ENCODE peak calls at places on chromosomes 12 and 14, in seven cellular contexts. U, E, X, F, R, N and S are unnamed samples.

GRCh38 chr12:2475984-2476383 is 318.8 kb upstream of the FKBP4 start:
- DNase-seq in U (no peak), E (no peak), X (no peak), F (no peak), R (no peak), N (no peak), S (no peak)

GRCh38 chr12:72368719-72369505 is 96.7 kb downstream of the TRHDE start:
- DNase-seq in U (no peak), E (no peak), X (no peak), F (no peak), R (no peak), N (no peak), S (no peak)

GRCh38 chr14:105313381-105314286 is 914 bp upstream of the PACS2 start:
- DNase-seq in U (peak; percentile 27), E (peak; percentile 35), X (no peak), F (peak; percentile 32), R (peak; percentile 52), N (peak; percentile 43), S (no peak)

GRCh38 chr14:34592623-34593022 is 37.3 kb downstream of the SNX6 start:
- DNase-seq in U (no peak), E (no peak), X (no peak), F (no peak), R (no peak), N (no peak), S (no peak)

GRCh38 chr12:2244013-2244861 is 191.4 kb downstream of the CACNA1C start:
- DNase-seq in U (no peak), E (peak; percentile 34), X (no peak), F (no peak), R (no peak), N (no peak), S (no peak)

GRCh38 chr12:89768586-89769482 is 60.2 kb upstream of the ATP2B1 start:
- DNase-seq in U (peak; percentile 39), E (peak; percentile 25), X (peak; percentile 50), F (no peak), R (no peak), N (no peak), S (no peak)

GRCh38 chr12:90323217-90323616 is 614.6 kb upstream of the ATP2B1 start:
- DNase-seq in U (no peak), E (no peak), X (no peak), F (no peak), R (no peak), N (no peak), S (no peak)

GRCh38 chr12:130163461-130164215 is 1.4 kb downstream of the FZD10 start:
- DNase-seq in U (no peak), E (no peak), X (peak; percentile 3), F (no peak), R (no peak), N (peak; percentile 20), S (no peak)

GRCh38 chr12:16076553-16076952 is 165.4 kb downstream of the DERA start:
- DNase-seq in U (no peak), E (no peak), X (no peak), F (no peak), R (no peak), N (no peak), S (peak; percentile 28)

GRCh38 chr14:74918380-74918779 is 4.7 kb downstream of the RPS6KL1 start:
- DNase-seq in U (no peak), E (no peak), X (no peak), F (no peak), R (no peak), N (no peak), S (no peak)

GRCh38 chr12:3542911-3543310 is 51.9 kb downstream of the PRMT8 start:
- DNase-seq in U (no peak), E (no peak), X (no peak), F (no peak), R (no peak), N (no peak), S (no peak)

GRCh38 chr14:64826333-64826732 is 53.4 kb downstream of the SPTB start:
- DNase-seq in U (no peak), E (no peak), X (no peak), F (no peak), R (no peak), N (no peak), S (no peak)

GRCh38 chr12:77315407-77315806 is 250.0 kb upstream of the E2F7 start:
- DNase-seq in U (no peak), E (no peak), X (no peak), F (no peak), R (no peak), N (no peak), S (no peak)

GRCh38 chr12:68919581-68920239 is 13.3 kb downstream of the CPM start:
- DNase-seq in U (no peak), E (no peak), X (no peak), F (no peak), R (no peak), N (no peak), S (no peak)

GRCh38 chr14:90453401-90453951 is 56.6 kb downstream of the CALM1 start:
- DNase-seq in U (peak; percentile 31), E (no peak), X (no peak), F (no peak), R (no peak), N (peak; percentile 35), S (no peak)

GRCh38 chr14:91879196-91879595 is 11.9 kb upstream of the TC2N start:
- DNase-seq in U (no peak), E (no peak), X (no peak), F (no peak), R (no peak), N (no peak), S (no peak)

GRCh38 chr14:67411820-67412421 is at the start of gene PLEK2:
- DNase-seq in U (no peak), E (peak; percentile 90), X (peak; percentile 74), F (peak; percentile 38), R (no peak), N (peak; percentile 80), S (no peak)

GRCh38 chr14:23578560-23579310 is at the start of gene JPH4:
- DNase-seq in U (no peak), E (no peak), X (no peak), F (no peak), R (no peak), N (peak; percentile 9), S (no peak)

GRCh38 chr14:23579311-23579630 is 681 bp upstream of the JPH4 start:
- DNase-seq in U (no peak), E (no peak), X (no peak), F (no peak), R (no peak), N (peak; percentile 11), S (no peak)

GRCh38 chr14:23579739-23580138 is 1.1 kb upstream of the JPH4 start:
- DNase-seq in U (no peak), E (no peak), X (no peak), F (no peak), R (no peak), N (no peak), S (no peak)

GRCh38 chr14:23577004-23577681 is 1.4 kb downstream of the JPH4 start:
- DNase-seq in U (no peak), E (no peak), X (no peak), F (no peak), R (no peak), N (peak; percentile 44), S (no peak)

DNA sequence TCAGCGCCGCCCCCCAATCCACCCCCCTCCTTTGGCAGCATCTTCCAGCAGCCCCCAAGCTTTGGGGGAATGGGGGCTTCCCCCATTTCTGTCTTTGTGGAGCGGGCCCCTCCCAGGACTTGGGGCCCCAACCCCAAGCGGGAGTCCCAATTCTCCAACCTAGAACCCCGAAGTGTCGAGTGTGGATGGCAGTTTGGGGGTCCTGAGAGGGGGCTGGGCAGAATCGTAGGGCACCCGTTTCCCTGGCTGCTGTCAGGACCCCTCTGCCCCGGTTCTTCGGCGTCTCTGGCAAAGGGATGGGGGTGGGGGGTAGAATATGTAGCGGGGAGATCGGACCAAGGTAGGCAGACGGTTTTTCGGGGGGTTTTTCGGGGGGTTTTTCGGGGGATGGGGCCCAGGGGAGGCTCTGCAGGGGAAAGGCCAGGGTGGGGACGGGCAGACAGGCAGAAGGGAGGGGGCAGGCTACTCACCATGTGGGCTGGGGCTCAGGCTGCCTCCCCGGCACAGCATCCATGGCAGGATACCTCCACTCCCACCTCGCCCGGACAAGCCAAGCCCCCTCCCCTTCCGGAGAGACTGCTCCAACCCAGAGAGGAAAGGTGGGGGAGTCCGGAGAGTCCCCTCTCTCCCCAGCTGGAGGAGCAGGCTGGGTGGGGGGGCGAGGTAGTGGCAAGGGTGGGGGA is 739 bp downstream of the JPH4 start:
- DNase-seq in U (no peak), E (no peak), X (no peak), F (no peak), R (no peak), N (peak; percentile 11), S (no peak)
- TF ChIP-seq POLR2AphosphoS5 in U (no peak), E (no peak), X (no peak), F (no peak), R (no peak), N (no peak), S (no peak)

GRCh38 chr12:123445388-123446344 is 9.2 kb upstream of the RILPL2 start:
- DNase-seq in U (no peak), E (no peak), X (peak; percentile 61), F (peak; percentile 78), R (no peak), N (peak; percentile 54), S (no peak)
- TF ChIP-seq POLR2AphosphoS5 in U (no peak), E (no peak), X (peak; percentile 61), F (peak; percentile 90), R (no peak), N (peak; percentile 6), S (no peak)

GRCh38 chr12:94795520-94795919 is 145.2 kb upstream of the TMCC3 start:
- DNase-seq in U (no peak), E (no peak), X (no peak), F (no peak), R (no peak), N (no peak), S (no peak)

GRCh38 chr12:94799136-94799535 is 148.8 kb upstream of the TMCC3 start:
- DNase-seq in U (no peak), E (no peak), X (no peak), F (no peak), R (no peak), N (no peak), S (no peak)

GRCh38 chr12:94795053-94795452 is 144.7 kb upstream of the TMCC3 start:
- DNase-seq in U (no peak), E (no peak), X (no peak), F (no peak), R (no peak), N (no peak), S (no peak)

GRCh38 chr12:94801736-94802135 is 151.4 kb upstream of the TMCC3 start:
- DNase-seq in U (no peak), E (no peak), X (no peak), F (no peak), R (no peak), N (no peak), S (no peak)

GRCh38 chr12:94798107-94798506 is 147.8 kb upstream of the TMCC3 start:
- DNase-seq in U (no peak), E (no peak), X (no peak), F (no peak), R (no peak), N (no peak), S (no peak)
- TF ChIP-seq POLR2AphosphoS5 in U (no peak), E (no peak), X (no peak), F (no peak), R (no peak), N (no peak), S (no peak)

DNA sequence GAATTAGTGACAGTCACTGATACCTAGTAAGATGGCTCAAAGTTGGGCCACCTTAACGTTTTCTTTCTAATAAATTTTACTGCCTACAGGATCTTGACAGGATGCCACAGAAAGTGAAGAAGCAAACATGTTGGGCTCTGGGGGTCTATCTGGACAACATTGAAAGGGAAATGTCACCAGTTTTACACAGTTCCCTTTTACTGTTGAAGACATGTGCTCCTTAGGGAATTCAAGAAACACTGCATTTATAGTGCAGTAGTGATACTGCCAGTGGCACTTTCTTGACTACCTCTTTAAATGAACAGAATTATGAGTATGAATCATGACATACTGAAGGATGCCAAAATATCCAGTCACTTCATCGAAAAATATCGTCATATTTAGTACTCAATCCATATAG is 269.3 kb upstream of the SYT10 start:
- DNase-seq in U (no peak), E (no peak), X (no peak), F (no peak), R (no peak), N (no peak), S (no peak)
- TF ChIP-seq POLR2AphosphoS5 in U (no peak), E (no peak), X (no peak), F (no peak), R (no peak), N (no peak), S (no peak)